ENCODE peak calls at places on chromosomes 5 and 9, in nine cellular contexts. D is fibroblast of lung, P is IMR-90, V is upper lobe of right lung, T is uterus, M is thoracic aorta, N is heart right ventricle, L is GM23338, U is left ventricle myocardium inferior. Y is an unnamed sample. For H3K36me3, the result is how much of the 10 kb centered on the place peaks cover.

GRCh38 chr9:18800579-18800978 is 232.4 kb downstream of the SAXO1 start:
- DNase-seq in D (peak), P (no peak), V (no peak), T (no peak), M (no peak), N (no peak), L (no peak), U (no peak), Y (no peak)

GRCh38 chr9:126329476-126330275 is 3.0 kb downstream of the MVB12B start:
- DNase-seq in D (no peak), P (no peak), V (no peak), T (no peak), M (no peak), N (no peak), L (no peak), U (no peak), Y (no peak)

GRCh38 chr5:131022811-131023210 is 142.2 kb downstream of the HINT1 start:
- DNase-seq in D (no peak), P (no peak), V (no peak), T (no peak), M (no peak), N (no peak), L (no peak), U (no peak), Y (no peak)

GRCh38 chr9:115289757-115290208 is 171.8 kb upstream of the TNC start:
- DNase-seq in D (peak), P (peak), V (no peak), T (no peak), M (no peak), N (no peak), L (no peak), U (no peak), Y (no peak)

GRCh38 chr5:168529361-168530234 is 493 bp downstream of the FBLL1 start:
- DNase-seq in D (peak), P (no peak), V (no peak), T (no peak), M (no peak), N (no peak), L (peak), U (no peak), Y (no peak)

GRCh38 chr5:54930736-54931135 is 54.7 kb downstream of the ESM1 start:
- DNase-seq in D (no peak), P (no peak), V (no peak), T (no peak), M (no peak), N (no peak), L (no peak), U (no peak), Y (no peak)

GRCh38 chr9:14993061-14993800 is 83.0 kb upstream of the FREM1 start:
- DNase-seq in D (peak), P (peak), V (peak), T (peak), M (peak), N (peak), L (peak), U (peak), Y (peak)

GRCh38 chr9:4235951-4236804 is 63.7 kb downstream of the GLIS3 start:
- DNase-seq in D (peak), P (peak), V (no peak), T (no peak), M (no peak), N (no peak), L (no peak), U (no peak), Y (no peak)

GRCh38 chr5:116395708-116396203 is 178.9 kb downstream of the SEMA6A start:
- DNase-seq in D (no peak), P (no peak), V (no peak), T (no peak), M (no peak), N (no peak), L (no peak), U (no peak), Y (no peak)

DNA sequence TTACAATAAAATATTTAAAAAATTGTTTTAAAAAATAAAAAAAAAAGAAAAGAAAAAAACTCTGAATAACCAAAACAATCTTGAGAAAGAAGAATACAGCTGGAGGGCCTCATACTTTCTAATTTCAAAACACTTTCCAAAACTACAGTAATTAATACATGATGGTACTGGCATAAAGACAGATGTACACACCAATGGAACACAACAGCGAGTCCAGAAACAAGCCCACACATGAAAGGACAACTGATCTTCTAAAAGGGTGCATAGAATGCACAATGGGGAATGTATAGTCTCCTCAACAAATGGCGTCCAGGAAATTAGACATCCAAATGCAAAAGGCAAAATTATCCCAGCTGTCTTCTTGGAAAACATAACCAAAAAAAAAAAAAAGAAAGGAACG is 99.6 kb downstream of the LURAP1L start:
- DNase-seq in D (no peak), P (no peak), V (no peak), T (no peak), M (no peak), N (no peak), L (no peak), U (no peak), Y (no peak)
- H3K27ac ChIP-seq in D (no peak), P (no peak), V (no peak), T (no peak), M (no peak), N (no peak), L (no peak), U (no peak), Y (no peak)

DNA sequence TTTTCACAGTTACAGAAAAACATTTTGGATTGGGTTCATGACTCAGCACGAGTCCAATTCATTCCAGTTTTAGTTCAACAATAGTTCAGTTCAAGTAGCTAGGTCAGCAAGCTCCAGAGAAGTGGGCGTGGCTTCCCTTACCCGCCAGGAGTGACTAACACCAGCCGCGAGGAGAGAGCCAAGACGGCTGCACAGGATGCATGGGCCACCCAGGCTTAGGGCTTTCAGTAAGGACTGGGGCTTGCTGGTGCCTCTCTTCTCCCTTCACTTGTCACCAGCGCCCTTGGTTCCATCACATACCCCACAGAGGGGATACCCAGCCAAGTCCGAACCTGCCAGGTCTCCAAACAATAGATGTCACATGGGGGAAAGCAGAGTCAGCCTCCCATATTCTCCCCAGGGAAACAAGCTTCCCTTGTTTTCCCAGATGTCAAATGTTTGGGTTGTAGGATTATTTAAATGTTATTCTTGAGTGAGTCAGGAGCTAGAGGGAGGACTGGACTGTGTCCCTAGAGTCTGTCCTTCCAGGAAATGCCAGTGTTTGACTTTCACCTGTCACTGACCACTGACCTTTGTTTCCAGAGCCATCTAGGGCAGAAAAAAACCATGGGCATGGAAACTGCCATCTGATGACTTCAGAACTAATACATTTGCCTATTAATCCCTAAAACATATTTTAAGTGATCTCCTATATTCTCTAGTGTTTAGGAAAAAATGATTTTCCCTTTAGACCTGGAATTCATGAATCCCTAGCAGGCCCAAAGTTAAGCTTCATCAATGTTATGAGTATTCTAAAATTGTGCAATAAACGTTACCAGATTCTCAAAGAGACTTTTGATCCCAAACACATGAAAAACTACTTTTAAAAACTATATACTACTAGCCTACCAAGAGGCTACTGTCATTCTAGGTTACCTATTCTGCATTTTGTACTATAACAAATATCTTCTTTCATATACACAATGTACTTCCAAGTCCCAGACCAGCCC is 51.9 kb downstream of the NIPAL4 start:
- DNase-seq in D (peak), P (peak), V (peak), T (peak), M (peak), N (peak), L (peak), U (peak), Y (peak)
- H3K36me3 ChIP-seq in D (under half), P (under half), V (under half), T (under half), M (under half), N (under half), L (under half), U (under half), Y (under half)

DNA sequence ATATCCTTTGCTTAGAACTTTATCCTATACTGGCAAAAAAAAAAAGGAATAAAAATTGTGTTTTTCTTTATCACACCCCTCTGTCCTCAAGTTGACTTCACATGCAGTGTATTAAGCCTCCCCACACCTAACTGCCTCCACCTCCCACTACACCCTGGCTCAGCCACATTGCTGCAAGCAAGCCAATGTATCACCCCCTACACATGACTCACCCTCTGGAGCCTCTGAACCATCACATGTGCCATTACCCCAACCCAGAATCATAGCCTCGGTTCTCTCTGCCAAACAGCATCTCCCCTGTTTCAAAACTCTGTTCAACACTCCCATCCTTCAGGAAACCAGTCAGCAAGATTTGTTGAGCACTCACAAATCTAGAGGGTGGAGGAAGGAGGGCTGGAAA is 209.0 kb downstream of the CWC27 start:
- DNase-seq in D (peak), P (peak), V (no peak), T (peak), M (no peak), N (no peak), L (no peak), U (no peak), Y (no peak)
- H3K27ac ChIP-seq in D (no peak), P (no peak), V (no peak), T (no peak), M (no peak), N (no peak), L (no peak), U (no peak), Y (no peak)

DNA sequence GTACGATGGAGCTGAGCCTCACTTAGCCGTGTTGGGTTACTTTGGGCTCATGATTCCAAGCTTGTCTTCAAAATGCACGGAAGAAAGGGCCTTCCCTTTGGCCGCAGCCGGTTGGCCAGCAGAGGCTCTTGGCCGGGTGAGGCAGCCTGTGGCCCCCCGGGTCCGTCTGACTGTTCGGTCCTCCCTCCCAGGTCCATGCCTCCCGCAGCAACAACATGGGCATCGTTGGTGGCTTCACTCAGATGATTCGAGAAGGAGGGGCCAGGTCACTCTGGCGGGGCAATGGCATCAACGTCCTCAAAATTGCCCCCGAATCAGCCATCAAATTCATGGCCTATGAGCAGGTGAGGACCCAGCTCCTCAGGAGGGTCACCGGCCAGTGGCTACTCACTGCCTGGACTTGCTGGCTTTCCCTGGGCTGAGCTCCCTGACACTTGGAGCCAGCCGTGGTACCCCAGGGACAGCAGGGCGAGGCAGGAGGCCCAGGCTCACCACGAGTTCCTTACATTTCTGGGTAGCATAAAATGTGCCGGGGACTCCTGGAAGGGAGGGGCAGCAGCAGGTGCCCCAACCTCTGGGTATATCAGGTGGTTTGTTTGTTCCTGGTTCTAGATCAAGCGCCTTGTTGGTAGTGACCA is 21.9 kb downstream of the PTGES2 start:
- DNase-seq in D (no peak), P (no peak), V (no peak), T (no peak), M (no peak), N (no peak), L (no peak), U (no peak), Y (no peak)
- H3K36me3 ChIP-seq in D (half or more), P (half or more), V (half or more), T (under half), M (half or more), N (under half), L (under half), U (half or more), Y (half or more)

Y was measured in sigmoid colon.